ENCODE peak calls at places on chromosomes 5 and 9, in eight cellular contexts. Y, W, T, Z, P, E, C and R are unnamed samples.

GRCh38 chr9:120974181-120974580 is 47.6 kb upstream of the TRAF1 start:
- DNase-seq in Y (no peak), W (no peak), T (no peak), Z (no peak), P (no peak), E (no peak), C (no peak), R (no peak)

GRCh38 chr5:93247126-93247525 is 333.9 kb downstream of the NR2F1-AS1 start:
- DNase-seq in Y (no peak), W (no peak), T (no peak), Z (no peak), P (no peak), E (no peak), C (no peak), R (no peak)

GRCh38 chr5:77368367-77368766 is 123.7 kb downstream of the WDR41 start:
- DNase-seq in Y (no peak), W (no peak), T (no peak), Z (no peak), P (no peak), E (no peak), C (no peak), R (no peak)

GRCh38 chr5:61569353-61569752 is 237.3 kb downstream of the ZSWIM6 start:
- DNase-seq in Y (no peak), W (no peak), T (no peak), Z (no peak), P (no peak), E (no peak), C (no peak), R (peak)

GRCh38 chr9:125146247-125146646 is 2.9 kb upstream of the SCAI start:
- DNase-seq in Y (no peak), W (peak), T (no peak), Z (no peak), P (no peak), E (no peak), C (no peak), R (no peak)

GRCh38 chr9:33148367-33149019 is 18.6 kb downstream of the B4GALT1 start:
- DNase-seq in Y (no peak), W (no peak), T (no peak), Z (no peak), P (no peak), E (no peak), C (peak), R (no peak)

GRCh38 chr9:6552738-6553121 is 92.8 kb downstream of the GLDC start:
- DNase-seq in Y (no peak), W (peak), T (no peak), Z (no peak), P (no peak), E (no peak), C (no peak), R (no peak)

GRCh38 chr9:91562412-91562811 is 138.8 kb upstream of the NFIL3 start:
- DNase-seq in Y (no peak), W (peak), T (no peak), Z (no peak), P (no peak), E (no peak), C (no peak), R (no peak)

GRCh38 chr9:137021979-137022619 is 5.9 kb downstream of the ABCA2 start:
- DNase-seq in Y (peak), W (peak), T (peak), Z (no peak), P (no peak), E (peak), C (no peak), R (no peak)

GRCh38 chr9:137317979-137318511 is 16.0 kb upstream of the NRARP start:
- DNase-seq in Y (peak), W (no peak), T (no peak), Z (no peak), P (no peak), E (peak), C (peak), R (peak)

GRCh38 chr9:79477955-79478751 is 93.6 kb upstream of the TLE4 start:
- DNase-seq in Y (no peak), W (peak), T (no peak), Z (no peak), P (no peak), E (no peak), C (no peak), R (no peak)

GRCh38 chr5:87113848-87114247 is 153.8 kb upstream of the RASA1 start:
- DNase-seq in Y (no peak), W (peak), T (no peak), Z (no peak), P (no peak), E (no peak), C (no peak), R (no peak)

GRCh38 chr5:128413356-128413755 is 124.7 kb downstream of the FBN2 start:
- DNase-seq in Y (no peak), W (peak), T (no peak), Z (no peak), P (no peak), E (no peak), C (no peak), R (no peak)

GRCh38 chr9:38393128-38393809 is 767 bp downstream of the ALDH1B1 start:
- DNase-seq in Y (peak), W (no peak), T (peak), Z (no peak), P (no peak), E (no peak), C (no peak), R (no peak)

GRCh38 chr5:6631441-6631840 is 1.4 kb downstream of the NSUN2 start:
- DNase-seq in Y (no peak), W (no peak), T (no peak), Z (no peak), P (no peak), E (no peak), C (no peak), R (no peak)

GRCh38 chr5:6632324-6632930 is 417 bp downstream of the NSUN2 start:
- DNase-seq in Y (no peak), W (no peak), T (peak), Z (no peak), P (no peak), E (peak), C (peak), R (peak)

GRCh38 chr5:6634327-6634713 is 1.1 kb downstream of the SRD5A1 start:
- DNase-seq in Y (no peak), W (no peak), T (peak), Z (no peak), P (no peak), E (peak), C (no peak), R (no peak)

GRCh38 chr5:6633469-6634326 is 458 bp downstream of the SRD5A1 start:
- DNase-seq in Y (no peak), W (peak), T (peak), Z (peak), P (no peak), E (peak), C (peak), R (no peak)

DNA sequence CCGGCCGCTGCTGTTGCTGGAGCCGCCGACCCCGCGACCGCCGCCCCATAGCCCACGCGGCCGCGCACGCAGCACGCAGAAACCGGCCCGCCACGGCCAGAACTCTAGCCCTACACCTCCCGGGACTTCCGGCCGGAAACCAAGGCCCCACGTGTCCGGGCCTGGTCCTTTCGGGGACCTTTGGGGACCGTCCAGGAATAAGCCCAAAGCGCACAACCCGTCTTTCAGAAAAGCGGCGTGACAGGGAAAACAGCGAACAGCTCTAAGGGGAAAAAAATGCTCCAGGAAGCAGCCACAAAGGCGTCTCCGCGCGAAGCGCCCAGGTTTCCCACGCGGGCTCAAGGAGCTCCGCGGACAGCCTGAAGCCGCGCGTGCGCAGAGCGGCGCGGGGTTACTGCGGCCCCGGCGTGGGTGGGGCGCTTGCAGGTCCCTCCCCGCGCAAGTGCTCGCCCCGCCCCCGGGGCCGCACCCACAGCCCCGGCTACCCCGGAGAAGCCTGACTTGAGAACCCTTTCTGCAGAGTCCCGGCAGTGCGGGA is at the start of the genes NSUN2 and SRD5A1:
- DNase-seq in Y (peak), W (peak), T (peak), Z (peak), P (peak), E (peak), C (peak), R (peak)
- TF ChIP-seq POLR2A in Y (no peak), W (peak), T (peak), Z (no peak), P (peak), E (peak), C (peak), R (no peak)

GRCh38 chr5:143404416-143405062 is 1.1 kb upstream of the NR3C1 start:
- DNase-seq in Y (peak), W (peak), T (peak), Z (peak), P (no peak), E (peak), C (peak), R (peak)
- TF ChIP-seq POLR2A in Y (no peak), W (no peak), T (no peak), Z (no peak), P (no peak), E (no peak), C (no peak), R (no peak)

GRCh38 chr5:94725142-94725541 is 106.7 kb downstream of the SLF1 start:
- DNase-seq in Y (no peak), W (no peak), T (no peak), Z (no peak), P (no peak), E (no peak), C (no peak), R (no peak)
- TF ChIP-seq POLR2A in Y (no peak), W (no peak), T (no peak), Z (no peak), P (no peak), E (no peak), C (no peak), R (no peak)

GRCh38 chr9:109120204-109120789 is 550 bp upstream of the TMEM245 start:
- DNase-seq in Y (no peak), W (no peak), T (no peak), Z (no peak), P (no peak), E (no peak), C (no peak), R (no peak)

GRCh38 chr9:109118802-109119438 is 827 bp downstream of the TMEM245 start:
- DNase-seq in Y (no peak), W (peak), T (no peak), Z (no peak), P (no peak), E (no peak), C (peak), R (no peak)

GRCh38 chr9:109121218-109121796 is 1.6 kb upstream of the TMEM245 start:
- DNase-seq in Y (no peak), W (no peak), T (no peak), Z (no peak), P (no peak), E (no peak), C (no peak), R (no peak)

GRCh38 chr9:109117856-109118801 is 1.6 kb downstream of the TMEM245 start:
- DNase-seq in Y (no peak), W (peak), T (peak), Z (no peak), P (no peak), E (peak), C (no peak), R (no peak)

GRCh38 chr9:109119439-109120203 is at the start of gene TMEM245:
- DNase-seq in Y (peak), W (peak), T (peak), Z (peak), P (peak), E (peak), C (peak), R (peak)
- TF ChIP-seq POLR2A in Y (peak), W (peak), T (peak), Z (peak), P (peak), E (peak), C (peak), R (peak)

DNA sequence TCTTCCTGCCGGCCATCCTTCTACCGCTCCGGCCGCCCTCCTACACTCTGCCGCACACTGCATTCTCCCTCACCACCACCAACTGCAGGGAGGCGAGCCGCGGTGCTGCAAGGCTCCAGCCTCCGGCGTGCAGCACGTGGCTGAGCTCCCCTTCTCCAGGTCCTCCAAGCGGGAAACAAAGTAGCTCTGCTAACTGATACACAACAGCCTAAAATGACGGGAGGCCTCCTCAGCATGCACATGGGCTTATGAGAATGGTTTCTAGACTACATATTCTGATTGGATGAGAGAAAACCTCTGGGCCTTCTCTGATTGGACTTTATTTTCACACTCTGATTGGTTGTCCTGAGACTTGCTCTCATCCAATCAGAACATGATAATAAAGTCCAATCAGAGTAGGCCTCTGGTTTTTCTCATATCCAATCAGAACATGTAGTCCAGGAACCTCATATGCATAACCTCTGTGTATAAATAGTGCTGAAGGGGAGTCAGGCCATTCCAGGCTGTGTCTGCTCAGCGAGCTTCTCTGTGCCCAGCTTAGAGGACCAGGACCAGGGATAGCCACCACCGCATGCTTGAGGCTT is 27.0 kb upstream of the ZNF354B start:
- DNase-seq in Y (no peak), W (no peak), T (no peak), Z (no peak), P (no peak), E (no peak), C (no peak), R (no peak)
- TF ChIP-seq POLR2A in Y (no peak), W (no peak), T (no peak), Z (no peak), P (no peak), E (no peak), C (no peak), R (no peak)

GRCh38 chr5:124651663-124652513 is 94.6 kb downstream of the ZNF608 start:
- DNase-seq in Y (peak), W (no peak), T (peak), Z (peak), P (no peak), E (peak), C (peak), R (peak)
- TF ChIP-seq POLR2A in Y (no peak), W (peak), T (peak), Z (peak), P (peak), E (peak), C (peak), R (peak)

GRCh38 chr9:110114086-110114887 is 93.7 kb downstream of the C9orf152 start:
- DNase-seq in Y (no peak), W (peak), T (no peak), Z (no peak), P (no peak), E (no peak), C (no peak), R (no peak)
- TF ChIP-seq POLR2A in Y (no peak), W (no peak), T (no peak), Z (no peak), P (no peak), E (no peak), C (no peak), R (no peak)

DNA sequence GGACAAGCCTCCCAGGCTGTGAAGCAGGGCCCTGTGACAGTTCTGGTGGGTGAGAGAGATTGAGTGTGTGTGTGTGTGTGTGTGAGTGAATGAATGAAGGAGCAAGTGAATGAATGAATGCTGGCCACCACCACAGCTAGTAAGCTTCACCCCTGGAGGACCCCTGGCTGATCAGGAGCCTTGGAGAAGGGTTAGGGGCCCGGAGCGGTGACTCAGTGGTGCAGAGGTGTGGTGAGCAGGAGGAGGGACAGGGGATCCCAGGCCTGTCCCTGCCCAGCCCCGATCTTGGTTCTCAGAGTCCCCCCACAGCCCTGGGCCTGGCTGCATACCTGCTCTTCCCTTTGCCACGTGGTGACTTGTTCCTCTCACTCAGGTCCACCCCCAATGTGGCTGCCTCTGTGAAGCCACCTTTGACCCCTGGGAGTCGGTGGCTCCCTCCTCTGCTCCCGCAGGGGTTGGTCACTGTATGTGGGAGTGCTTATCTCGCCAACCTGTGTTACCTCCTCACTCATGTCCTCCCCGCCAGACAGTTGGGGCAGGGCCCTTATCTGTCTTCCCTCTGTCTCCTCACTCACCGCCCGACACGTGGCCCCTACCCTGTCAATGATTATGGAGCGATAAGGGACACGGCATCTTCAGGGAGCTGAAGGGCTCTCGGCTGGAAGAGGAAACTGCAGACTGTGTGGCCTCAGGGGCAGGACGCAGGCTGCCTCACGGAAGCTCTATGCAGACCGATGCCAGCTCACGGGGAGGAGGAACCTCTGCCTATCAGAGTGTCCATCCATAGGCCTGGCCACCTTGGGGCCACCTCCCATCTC is 99.9 kb upstream of the PITX1 start:
- DNase-seq in Y (no peak), W (no peak), T (no peak), Z (no peak), P (no peak), E (no peak), C (no peak), R (no peak)
- TF ChIP-seq POLR2A in Y (no peak), W (no peak), T (no peak), Z (no peak), P (no peak), E (no peak), C (no peak), R (no peak)

DNA sequence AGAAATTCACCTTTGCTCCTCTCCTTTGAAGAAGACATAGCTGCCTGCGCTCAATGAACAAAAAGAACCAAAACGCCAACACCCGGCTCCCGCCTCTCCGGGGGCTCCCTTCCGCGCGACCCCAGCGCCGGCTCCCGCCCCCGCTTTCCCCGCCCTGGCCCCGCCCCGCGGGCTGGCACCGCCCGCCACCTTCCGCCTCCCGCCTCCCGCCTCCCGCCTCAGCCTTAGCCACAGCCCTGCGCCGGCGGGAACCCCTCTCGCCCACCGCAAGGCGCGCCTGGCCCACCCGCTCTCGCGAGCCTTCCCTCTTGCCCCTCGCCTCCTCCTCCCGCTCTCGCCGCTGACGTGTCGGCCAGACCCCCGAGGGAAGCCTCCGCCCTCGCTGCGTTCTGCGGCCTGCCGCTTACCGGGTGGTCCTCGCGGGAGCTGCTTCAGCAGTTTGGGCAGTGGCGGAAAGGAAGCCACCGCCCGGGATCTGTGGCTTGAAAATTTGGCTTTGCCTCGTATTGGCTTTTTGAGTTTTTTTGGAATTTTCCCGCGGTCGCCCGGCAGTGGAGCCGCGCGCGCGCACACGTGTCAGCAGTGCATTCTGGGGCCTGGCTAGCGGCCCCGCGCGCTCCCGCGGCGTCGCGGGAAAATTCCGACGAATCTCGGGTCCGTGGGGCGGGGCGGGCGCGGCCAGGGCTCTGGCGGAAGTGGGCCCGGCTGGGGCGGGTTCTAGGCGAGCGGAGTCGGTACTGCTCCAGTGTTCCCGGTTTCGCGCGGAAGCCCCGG is at the start of gene FANCC:
- DNase-seq in Y (peak), W (peak), T (peak), Z (peak), P (peak), E (peak), C (peak), R (peak)
- TF ChIP-seq POLR2A in Y (peak), W (peak), T (peak), Z (no peak), P (peak), E (peak), C (no peak), R (no peak)

GRCh38 chr5:151772868-151773561 is 1.3 kb downstream of the G3BP1 start:
- DNase-seq in Y (no peak), W (peak), T (no peak), Z (no peak), P (no peak), E (no peak), C (no peak), R (no peak)

GRCh38 chr5:151770383-151771258 is 1.1 kb upstream of the G3BP1 start:
- DNase-seq in Y (peak), W (peak), T (peak), Z (peak), P (no peak), E (no peak), C (peak), R (peak)

GRCh38 chr5:151772029-151772867 is 494 bp downstream of the G3BP1 start:
- DNase-seq in Y (no peak), W (no peak), T (peak), Z (peak), P (no peak), E (no peak), C (peak), R (peak)

GRCh38 chr5:151773979-151774378 is 2.2 kb downstream of the G3BP1 start:
- DNase-seq in Y (no peak), W (no peak), T (no peak), Z (no peak), P (no peak), E (no peak), C (no peak), R (no peak)

DNA sequence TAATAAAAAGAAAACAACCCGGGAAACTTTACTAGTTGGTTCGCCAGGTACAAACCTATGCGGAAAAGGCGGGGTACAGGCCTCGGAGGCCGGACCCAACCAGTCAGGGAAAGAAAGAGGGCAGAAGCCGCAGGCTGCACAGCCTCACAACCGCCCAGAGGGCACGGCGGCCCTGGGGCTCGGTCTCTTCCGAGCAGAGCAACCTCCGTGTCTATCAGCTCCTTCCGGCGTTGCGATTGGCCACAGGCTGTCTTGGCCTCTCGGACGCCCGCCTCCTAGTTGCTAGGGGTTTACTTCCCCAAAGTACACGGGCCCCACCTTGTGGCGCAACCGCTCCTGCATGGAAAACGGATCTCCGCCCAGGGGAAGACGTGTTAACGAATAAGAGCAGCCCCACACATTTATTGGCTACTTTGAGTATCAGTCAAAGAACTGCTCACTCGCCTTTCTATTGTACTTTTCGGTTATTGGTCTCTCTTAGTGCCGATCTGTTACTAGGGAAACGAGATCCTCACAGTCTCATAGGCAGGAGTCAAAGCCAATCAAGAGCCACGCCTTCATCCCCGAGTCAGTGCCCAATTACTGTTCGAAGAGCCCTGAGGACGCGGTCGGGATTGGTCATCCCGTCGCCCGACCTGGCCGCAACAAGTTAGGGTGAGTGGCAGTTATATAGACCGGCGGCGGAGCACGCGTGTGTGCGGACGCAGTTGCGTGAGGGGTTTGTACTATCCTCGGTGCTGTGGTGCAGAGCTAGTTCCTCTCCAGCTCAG is at the start of gene G3BP1:
- DNase-seq in Y (peak), W (peak), T (peak), Z (peak), P (peak), E (peak), C (peak), R (peak)
- TF ChIP-seq POLR2A in Y (peak), W (peak), T (peak), Z (peak), P (peak), E (peak), C (peak), R (peak)